ENCODE peak calls at places on chromosomes 7 and 10, in seven cellular contexts. Z is SK-N-SH, P is HCT116, H is K562, C is H1, B is GM12878, X is HepG2. Q is an unnamed sample.

GRCh38 chr7:100208911-100209408 is 10.8 kb upstream of the PVRIG start:
- DNase-seq in Z (no peak), P (no peak), H (no peak), C (no peak), B (peak; percentile 87), X (no peak), Q (no peak)

GRCh38 chr7:65509368-65510186 is 135.9 kb downstream of the ZNF92 start:
- DNase-seq in Z (peak; percentile 43), P (no peak), H (no peak), C (peak; percentile 46), B (no peak), X (no peak), Q (no peak)

GRCh38 chr7:129489491-129489890 is 12.8 kb upstream of the SMKR1 start:
- DNase-seq in Z (no peak), P (no peak), H (no peak), C (no peak), B (no peak), X (peak; percentile 12), Q (no peak)

GRCh38 chr10:124043310-124044142 is 49.9 kb downstream of the CHST15 start:
- DNase-seq in Z (no peak), P (no peak), H (no peak), C (no peak), B (peak; percentile 40), X (peak; percentile 97), Q (no peak)

GRCh38 chr10:100996678-100997363 is 2.8 kb upstream of the LZTS2 start:
- DNase-seq in Z (peak; percentile 85), P (no peak), H (peak; percentile 72), C (peak; percentile 83), B (no peak), X (no peak), Q (peak; percentile 61)

GRCh38 chr10:80315391-80315790 is 25.9 kb upstream of the MAT1A start:
- DNase-seq in Z (no peak), P (no peak), H (no peak), C (no peak), B (no peak), X (no peak), Q (no peak)

GRCh38 chr7:140441519-140441918 is 37.7 kb downstream of the RAB19 start:
- DNase-seq in Z (no peak), P (no peak), H (no peak), C (no peak), B (no peak), X (no peak), Q (no peak)

GRCh38 chr7:1521454-1521853 is 9.0 kb upstream of the MAFK start:
- DNase-seq in Z (no peak), P (no peak), H (no peak), C (no peak), B (no peak), X (no peak), Q (no peak)

GRCh38 chr10:125164421-125164820 is 4.1 kb upstream of the CTBP2 start:
- DNase-seq in Z (no peak), P (no peak), H (no peak), C (no peak), B (no peak), X (no peak), Q (no peak)

GRCh38 chr7:121398246-121398645 is 2.1 kb upstream of the FAM3C start:
- DNase-seq in Z (no peak), P (peak; percentile 61), H (no peak), C (no peak), B (no peak), X (peak; percentile 23), Q (no peak)

GRCh38 chr7:3861941-3862340 is 560.9 kb downstream of the SDK1 start:
- DNase-seq in Z (no peak), P (no peak), H (no peak), C (no peak), B (peak; percentile 1), X (no peak), Q (no peak)

GRCh38 chr10:784759-785538 is 95.5 kb upstream of the DIP2C start:
- DNase-seq in Z (peak; percentile 87), P (peak; percentile 58), H (peak; percentile 45), C (peak; percentile 65), B (no peak), X (no peak), Q (no peak)

GRCh38 chr10:6231146-6231545 is 28.4 kb downstream of the PFKFB3 start:
- DNase-seq in Z (peak; percentile 12), P (no peak), H (no peak), C (no peak), B (no peak), X (no peak), Q (no peak)

GRCh38 chr10:131961777-131962450 is 19.8 kb downstream of the BNIP3 start:
- DNase-seq in Z (peak; percentile 73), P (no peak), H (no peak), C (no peak), B (no peak), X (no peak), Q (no peak)

DNA sequence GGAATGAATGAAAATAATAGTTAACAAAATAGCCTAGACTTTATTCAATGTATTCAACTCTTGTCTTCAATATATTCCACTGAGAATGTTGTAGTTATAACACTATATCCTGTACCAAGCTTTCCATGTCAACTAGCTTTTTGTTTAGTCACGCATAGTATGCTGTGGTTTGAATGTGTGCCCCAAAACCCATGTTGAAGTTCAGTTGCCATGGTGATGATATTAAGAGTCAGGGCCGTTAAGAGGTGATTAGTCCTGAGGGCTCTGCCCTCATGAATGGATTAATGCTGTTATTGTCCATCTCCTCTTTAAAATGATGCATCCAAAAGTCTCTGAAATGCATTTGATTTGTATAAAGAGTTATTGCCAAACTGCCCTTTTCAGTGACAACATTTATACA is 887.6 kb downstream of the NRG3 start:
- DNase-seq in Z (no peak), P (no peak), H (no peak), C (no peak), B (no peak), X (no peak), Q (no peak)
- TF ChIP-seq JUND in Z (no peak), P (no peak), H (no peak), C (no peak), B (no peak), X (no peak), Q (no peak)

DNA sequence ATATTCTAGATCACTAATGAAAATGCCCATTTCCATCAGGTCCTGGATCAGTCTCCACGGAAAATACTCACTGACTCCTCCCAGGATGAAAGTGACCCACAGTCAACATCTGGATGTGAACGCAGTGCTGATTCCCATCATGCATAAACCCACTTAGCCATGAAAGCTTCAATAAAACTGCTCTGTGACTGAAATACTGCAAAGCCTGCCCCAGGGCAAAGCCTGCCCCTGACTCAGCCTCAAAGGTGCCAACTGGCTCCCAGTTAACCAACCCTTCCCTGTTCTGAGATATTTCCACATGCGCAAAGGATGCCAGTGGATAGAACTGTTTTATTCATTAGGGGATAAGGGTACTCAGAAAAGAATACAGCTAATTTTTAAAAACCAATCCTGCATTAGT is 24.0 kb downstream of the OSBPL3 start:
- DNase-seq in Z (peak; percentile 63), P (no peak), H (no peak), C (no peak), B (no peak), X (no peak), Q (no peak)
- TF ChIP-seq JUND in Z (no peak), P (no peak), H (no peak), C (no peak), B (no peak), X (no peak), Q (no peak)

GRCh38 chr10:77899080-77899477 is 27.5 kb downstream of the DLG5 start:
- DNase-seq in Z (no peak), P (peak; percentile 36), H (no peak), C (no peak), B (no peak), X (no peak), Q (peak; percentile 88)
- TF ChIP-seq JUND in Z (no peak), P (no peak), H (no peak), C (no peak), B (no peak), X (no peak), Q (no peak)

GRCh38 chr10:99432881-99433280 is 2.5 kb upstream of the GOT1 start:
- DNase-seq in Z (no peak), P (no peak), H (no peak), C (no peak), B (no peak), X (no peak), Q (no peak)

GRCh38 chr10:99438890-99439289 is 8.5 kb upstream of the GOT1 start:
- DNase-seq in Z (no peak), P (no peak), H (no peak), C (no peak), B (no peak), X (no peak), Q (no peak)

GRCh38 chr10:99433378-99434020 is 3.1 kb upstream of the GOT1 start:
- DNase-seq in Z (no peak), P (peak; percentile 26), H (no peak), C (no peak), B (no peak), X (no peak), Q (no peak)

GRCh38 chr10:99432047-99432446 is 1.6 kb upstream of the GOT1 start:
- DNase-seq in Z (no peak), P (no peak), H (no peak), C (no peak), B (no peak), X (no peak), Q (no peak)

DNA sequence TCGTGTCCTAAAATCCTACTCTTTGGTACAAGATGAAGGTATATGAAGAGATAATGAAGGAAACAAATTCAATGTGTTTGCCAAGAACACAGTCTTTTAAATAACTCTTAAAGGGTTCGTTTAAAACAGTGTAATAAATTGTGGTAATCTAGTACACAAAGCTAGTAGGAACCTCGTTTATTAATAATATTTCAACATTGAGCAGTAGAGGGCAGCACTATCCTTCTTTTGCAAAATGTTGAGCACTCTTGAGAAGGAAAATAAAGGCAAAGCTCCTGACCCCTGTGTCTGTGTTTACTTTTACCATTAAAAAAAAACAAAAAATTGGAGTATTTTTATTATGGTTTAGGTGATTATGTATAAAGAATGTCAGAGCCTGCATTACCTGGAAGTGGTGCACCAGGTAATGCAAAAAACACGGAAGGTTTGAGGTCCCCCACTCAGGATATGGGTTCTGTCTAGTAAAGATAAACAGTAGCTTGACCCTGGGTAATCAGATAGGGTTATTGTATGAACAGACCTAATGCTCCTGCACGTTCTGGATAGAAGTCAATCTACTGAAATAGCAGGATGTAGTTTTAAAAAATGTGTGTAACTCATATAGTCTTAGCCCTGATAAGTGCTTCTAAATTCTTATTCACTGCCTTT is 5.7 kb upstream of the GOT1 start:
- DNase-seq in Z (peak; percentile 36), P (peak; percentile 44), H (peak; percentile 18), C (no peak), B (no peak), X (peak; percentile 48), Q (no peak)
- TF ChIP-seq JUND in Z (no peak), P (no peak), H (no peak), C (no peak), B (no peak), X (no peak), Q (no peak)

Q was measured in T47D.